ENCODE peak calls at places on chromosomes 11 and 22, in eight cellular contexts. A, X, C, O, H, Z, N and T are unnamed samples.

GRCh38 chr22:34850010-34850409 is 215.9 kb upstream of the ISX start:
- DNase-seq in H (no peak), N (no peak), A (no peak), X (no peak), C (no peak), O (no peak), Z (no peak), T (no peak)

GRCh38 chr11:46655631-46656030 is 38.3 kb downstream of the ATG13 start:
- DNase-seq in C (no peak), H (no peak), Z (no peak), N (no peak), A (no peak), O (no peak), X (no peak), T (no peak)

GRCh38 chr11:130592056-130592455 is 143.6 kb downstream of the ADAMTS15 start:
- DNase-seq in X (no peak), H (no peak), O (no peak), A (no peak), Z (no peak), N (no peak), C (no peak), T (no peak)

GRCh38 chr11:65719887-65720236 is 736 bp downstream of the RNASEH2C start:
- DNase-seq in N (no peak), Z (no peak), A (no peak), C (no peak), H (no peak), O (peak), X (peak), T (no peak)

GRCh38 chr11:128892866-128893565 is 1.9 kb downstream of the KCNJ5 start:
- DNase-seq in C (no peak), N (no peak), H (no peak), X (no peak), O (no peak), A (no peak), Z (no peak), T (no peak)

GRCh38 chr11:61037694-61038093 is 64.6 kb upstream of the CD5 start:
- DNase-seq in C (no peak), A (no peak), H (no peak), N (no peak), O (no peak), Z (no peak), X (no peak), T (no peak)

GRCh38 chr22:23713696-23714595 is 23.1 kb downstream of the RGL4 start:
- DNase-seq in X (no peak), C (no peak), H (no peak), Z (no peak), O (no peak), A (no peak), N (no peak), T (no peak)

GRCh38 chr11:112523477-112523876 is 262.8 kb upstream of the PLET1 start:
- DNase-seq in O (no peak), X (no peak), A (peak), N (peak), C (no peak), H (no peak), Z (no peak), T (no peak)

GRCh38 chr11:126997196-126997595 is 3.4 kb downstream of the KIRREL3 start:
- DNase-seq in N (no peak), A (no peak), Z (no peak), C (no peak), H (no peak), X (no peak), O (no peak), T (no peak)

GRCh38 chr22:47453049-47453448 is 690.6 kb downstream of the TBC1D22A start:
- DNase-seq in N (no peak), Z (no peak), O (no peak), X (no peak), H (no peak), C (no peak), A (no peak), T (no peak)

GRCh38 chr11:2392241-2392959 is 8.2 kb upstream of the TSSC4 start:
- DNase-seq in A (no peak), N (no peak), X (no peak), O (no peak), C (no peak), Z (no peak), H (no peak), T (no peak)

GRCh38 chr11:111730871-111731591 is 35.2 kb downstream of the PPP2R1B start:
- DNase-seq in Z (no peak), A (peak), N (peak), X (no peak), H (no peak), O (no peak), C (no peak), T (no peak)

GRCh38 chr11:67271548-67272284 is 5.4 kb downstream of the GRK2 start:
- DNase-seq in N (no peak), A (peak), C (no peak), X (peak), H (peak), Z (no peak), O (no peak), T (peak)

GRCh38 chr22:50418624-50419023 is 56.2 kb downstream of the SBF1 start:
- DNase-seq in Z (no peak), N (no peak), C (no peak), A (no peak), O (no peak), H (no peak), X (no peak), T (no peak)

GRCh38 chr11:15189646-15190365 is 75.1 kb downstream of the INSC start:
- DNase-seq in C (no peak), N (no peak), X (no peak), H (no peak), A (no peak), Z (no peak), O (no peak), T (no peak)

GRCh38 chr11:16945671-16946469 is 68.3 kb downstream of the PLEKHA7 start:
- DNase-seq in O (peak), A (peak), N (peak), Z (no peak), C (no peak), X (peak), H (peak), T (peak)

GRCh38 chr11:926341-926916 is 759 bp downstream of the AP2A2 start:
- DNase-seq in O (peak), H (peak), C (no peak), X (no peak), N (no peak), A (peak), Z (no peak), T (peak)

GRCh38 chr11:60863550-60864521 is 3.5 kb upstream of the ZP1 start:
- DNase-seq in N (no peak), O (no peak), H (no peak), A (no peak), C (no peak), Z (no peak), X (no peak), T (no peak)

GRCh38 chr11:19975414-19975990 is 184.8 kb downstream of the DBX1 start:
- DNase-seq in O (no peak), Z (no peak), X (no peak), H (no peak), N (no peak), A (no peak), C (no peak), T (no peak)

GRCh38 chr11:27699242-27699925 is 871 bp downstream of the BDNF start:
- DNase-seq in O (peak), N (no peak), Z (no peak), H (no peak), A (no peak), X (no peak), C (no peak), T (no peak)

GRCh38 chr11:14713518-14714244 is 70.1 kb downstream of the PDE3B start:
- DNase-seq in X (no peak), N (no peak), Z (no peak), A (no peak), C (no peak), H (peak), O (no peak), T (peak)

GRCh38 chr11:15663778-15664218 is 549.1 kb downstream of the INSC start:
- DNase-seq in O (no peak), H (no peak), A (no peak), N (no peak), X (no peak), C (no peak), Z (peak), T (no peak)

GRCh38 chr11:85752201-85752889 is 58.6 kb downstream of the SYTL2 start:
- DNase-seq in O (no peak), X (no peak), Z (no peak), N (no peak), A (no peak), C (no peak), H (no peak), T (peak)

GRCh38 chr11:16280256-16280682 is 76.1 kb downstream of the SOX6 start:
- DNase-seq in Z (no peak), C (no peak), X (no peak), N (no peak), O (no peak), A (no peak), H (no peak), T (no peak)

GRCh38 chr22:44033689-44034088 is 9.6 kb downstream of the PARVB start:
- DNase-seq in A (no peak), Z (no peak), X (no peak), N (no peak), C (no peak), O (no peak), H (no peak), T (no peak)

GRCh38 chr11:2804701-2805387 is 80.7 kb downstream of the CDKN1C start:
- DNase-seq in C (no peak), O (peak), N (no peak), H (no peak), X (no peak), Z (no peak), A (peak), T (no peak)